ENCODE peak calls at places on chromosomes 13 and 19, in four cellular contexts. X is right cardiac atrium, R is lower leg skin, K is left ventricle myocardium inferior. V is an unnamed sample.

GRCh38 chr13:98450012-98450411 is 126.9 kb downstream of the STK24 start:
- DNase-seq in R (no peak), K (no peak), X (no peak), V (no peak)

GRCh38 chr19:8145969-8146368 is 3.4 kb downstream of the FBN3 start:
- DNase-seq in X (no peak), R (no peak), K (no peak), V (no peak)

GRCh38 chr13:20149762-20150161 is 11.1 kb downstream of the GJA3 start:
- DNase-seq in K (no peak), R (no peak), X (no peak), V (no peak)

GRCh38 chr13:95256086-95256485 is 45.2 kb downstream of the ABCC4 start:
- DNase-seq in X (no peak), K (no peak), R (no peak), V (no peak)

GRCh38 chr13:34793301-34793700 is 148.8 kb upstream of the NBEA start:
- DNase-seq in K (no peak), R (no peak), X (no peak), V (no peak)

GRCh38 chr13:44894001-44894770 is 95.1 kb downstream of the NUFIP1 start:
- DNase-seq in R (no peak), X (no peak), K (no peak), V (no peak)

GRCh38 chr19:49879243-49879960 is 1.9 kb downstream of the TBC1D17 start:
- DNase-seq in X (peak), K (no peak), R (no peak), V (no peak)

GRCh38 chr19:1066748-1067340 is at the start of gene ARHGAP45:
- DNase-seq in X (peak), K (no peak), R (no peak), V (no peak)

GRCh38 chr19:281992-282391 is 9.2 kb downstream of the PLPP2 start:
- DNase-seq in R (no peak), X (no peak), K (no peak), V (no peak)

GRCh38 chr13:111282425-111282824 is 38.0 kb upstream of the TEX29 start:
- DNase-seq in R (no peak), X (no peak), K (no peak), V (no peak)

GRCh38 chr13:40672310-40673060 is 6.0 kb upstream of the FOXO1 start:
- DNase-seq in R (no peak), K (no peak), X (no peak), V (no peak)

GRCh38 chr19:47663911-47664771 is 49.1 kb upstream of the EHD2 start:
- DNase-seq in R (peak), K (peak), X (peak), V (peak)
- H3K4me3 ChIP-seq in R (no peak), K (peak), X (no peak), V (no peak)

DNA sequence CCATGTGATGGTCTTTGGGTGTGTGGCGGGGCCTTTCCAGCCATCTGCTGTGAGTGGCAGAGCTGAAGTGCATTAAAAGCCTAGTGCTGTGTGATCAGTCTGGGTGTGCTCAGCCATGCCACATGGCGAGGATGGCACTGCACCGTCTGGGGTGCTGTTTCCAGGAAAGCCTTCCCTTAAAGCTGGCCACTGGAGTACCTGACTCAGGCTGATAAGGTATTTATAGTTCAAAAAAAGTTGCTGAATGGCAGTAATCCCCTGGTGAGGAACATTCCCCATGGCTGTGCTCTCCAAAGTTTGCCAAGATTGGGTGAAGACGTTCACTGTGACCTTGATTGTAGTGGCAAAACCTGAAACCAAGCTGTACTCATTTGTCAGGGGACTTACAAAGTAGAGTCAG is 6.0 kb downstream of the GPI start:
- DNase-seq in R (no peak), K (no peak), X (no peak), V (no peak)
- H3K4me3 ChIP-seq in R (no peak), K (no peak), X (no peak), V (no peak)

GRCh38 chr13:83880275-83881027 is 1.8 kb downstream of the SLITRK1 start:
- DNase-seq in R (no peak), K (no peak), X (no peak), V (no peak)

GRCh38 chr13:83879431-83880171 is 2.7 kb downstream of the SLITRK1 start:
- DNase-seq in X (no peak), K (no peak), R (no peak), V (no peak)

GRCh38 chr13:83876546-83876945 is 5.7 kb downstream of the SLITRK1 start:
- DNase-seq in X (no peak), K (no peak), R (no peak), V (no peak)

GRCh38 chr13:83878691-83879410 is 3.4 kb downstream of the SLITRK1 start:
- DNase-seq in K (no peak), R (no peak), X (no peak), V (no peak)

GRCh38 chr13:83877901-83878300 is 4.4 kb downstream of the SLITRK1 start:
- DNase-seq in R (no peak), K (no peak), X (no peak), V (no peak)
- H3K4me3 ChIP-seq in R (no peak), K (no peak), X (no peak), V (no peak)

GRCh38 chr13:74131206-74131605 is 3.0 kb downstream of the KLF12 start:
- DNase-seq in R (no peak), X (no peak), K (no peak), V (no peak)
- H3K4me3 ChIP-seq in R (no peak), X (no peak), K (peak), V (no peak)

GRCh38 chr13:30112602-30113435 is 194.5 kb downstream of the KATNAL1 start:
- DNase-seq in R (peak), X (peak), K (peak), V (peak)
- H3K4me3 ChIP-seq in R (no peak), X (no peak), K (peak), V (no peak)

DNA sequence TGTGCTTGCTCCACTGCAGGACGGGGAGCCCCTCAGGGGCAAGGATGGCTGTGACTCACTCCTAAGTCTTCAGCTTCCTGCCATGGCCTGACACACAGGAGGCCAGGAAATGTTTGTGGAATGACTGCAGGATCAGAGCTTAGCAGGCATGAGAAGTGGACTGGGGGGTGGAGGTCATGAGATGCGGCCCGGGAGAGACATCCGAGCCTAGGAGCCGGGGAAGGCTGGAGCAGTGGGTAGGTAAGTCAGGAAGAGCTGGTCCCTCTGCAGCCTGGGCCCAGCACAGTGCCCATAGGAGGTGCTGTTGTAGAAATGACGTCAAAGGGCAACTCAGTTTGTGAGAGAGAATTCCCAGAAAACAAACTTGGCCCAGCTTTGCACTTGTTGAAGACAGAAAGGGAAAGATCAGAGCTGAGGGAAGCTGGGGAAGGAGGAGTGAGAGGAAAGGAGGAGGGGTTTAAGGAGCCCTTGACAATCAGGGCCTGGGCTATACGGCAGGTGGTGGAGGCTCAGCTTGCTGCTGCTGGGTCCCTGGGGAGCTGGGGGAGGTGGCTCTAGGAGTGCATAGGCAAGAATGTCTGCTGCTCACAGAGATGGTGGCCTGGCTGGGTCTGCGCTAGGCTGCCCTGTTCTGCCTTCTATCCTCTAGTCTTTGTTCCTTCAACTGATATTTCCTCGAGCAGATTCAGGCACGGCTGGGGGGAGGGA is 18.5 kb downstream of the POU2F2 start:
- DNase-seq in K (no peak), X (no peak), R (no peak), V (no peak)
- H3K4me3 ChIP-seq in K (no peak), X (no peak), R (no peak), V (no peak)

GRCh38 chr13:69999875-70000274 is 107.8 kb upstream of the ATXN8OS start:
- DNase-seq in R (no peak), X (no peak), K (no peak), V (no peak)
- H3K4me3 ChIP-seq in R (no peak), X (no peak), K (no peak), V (no peak)

DNA sequence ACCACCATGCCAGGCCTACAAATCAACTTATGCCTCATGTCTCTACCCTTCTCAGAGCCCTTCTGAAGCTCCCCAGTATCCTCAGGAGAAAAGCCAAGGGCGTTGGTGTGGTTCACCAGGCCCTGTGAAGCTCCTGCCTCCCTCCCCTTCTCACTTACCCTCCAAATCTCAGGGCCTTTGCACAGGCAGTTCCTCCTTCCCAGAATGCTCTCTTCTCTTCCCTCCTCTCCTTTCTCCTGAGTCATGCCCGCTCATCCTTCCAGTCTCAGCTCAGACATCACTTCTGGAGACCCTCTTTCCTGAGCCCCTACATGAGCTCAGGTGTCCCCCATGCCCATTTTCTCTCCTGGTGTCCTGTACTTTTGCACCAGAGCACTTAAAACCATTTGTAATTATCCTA is 20.5 kb downstream of the HIF3A start:
- DNase-seq in R (no peak), X (no peak), K (no peak), V (no peak)
- H3K4me3 ChIP-seq in R (no peak), X (no peak), K (no peak), V (no peak)

GRCh38 chr19:35644987-35645679 is 3.0 kb upstream of the COX6B1 start:
- DNase-seq in K (peak), X (peak), R (peak), V (peak)

GRCh38 chr19:35643255-35644205 is 2.0 kb downstream of the ETV2 start:
- DNase-seq in R (peak), K (peak), X (peak), V (peak)

GRCh38 chr19:35644206-35644986 is 2.9 kb downstream of the ETV2 start:
- DNase-seq in R (peak), X (peak), K (peak), V (peak)

GRCh38 chr19:35648017-35648961 is at the start of gene COX6B1:
- DNase-seq in K (peak), X (peak), R (peak), V (peak)

GRCh38 chr19:35645680-35646511 is 2.2 kb upstream of the COX6B1 start:
- DNase-seq in X (no peak), K (no peak), R (no peak), V (no peak)
- H3K4me3 ChIP-seq in X (no peak), K (no peak), R (no peak), V (no peak)

V was measured in tibial nerve.